ENCODE peak calls at places on chromosomes 16 and 17, in nine cellular contexts. P is fibroblast of the conjunctiva, G is IMR-90, A is stomach, M is NCI-H510A treated with DMSO at 0.1 percent for 48 hours, X is GM23248, D is RCC 7860, U is progenitor cell of endocrine pancreas, F is lung microvascular endothelial cell. N is an unnamed sample.

GRCh38 chr16:49504626-49505025 is 131.0 kb downstream of the C16orf78 start:
- DNase-seq in F (peak), U (no peak), D (no peak), M (no peak), A (no peak), X (no peak), G (no peak), P (no peak), N (no peak)

GRCh38 chr17:48497103-48497502 is 33.7 kb downstream of the HOXB1 start:
- DNase-seq in X (peak), F (no peak), G (peak), U (no peak), P (no peak), M (no peak), A (no peak), D (peak), N (no peak)

GRCh38 chr17:62100050-62100449 is 35.0 kb upstream of the MED13 start:
- DNase-seq in U (no peak), G (no peak), P (no peak), A (no peak), F (no peak), D (no peak), X (no peak), M (no peak), N (no peak)

GRCh38 chr16:12057276-12057675 is 80.7 kb downstream of the SNX29 start:
- DNase-seq in P (peak), X (peak), F (no peak), D (no peak), M (no peak), A (no peak), U (no peak), G (peak), N (no peak)

GRCh38 chr16:57184890-57185445 is 871 bp downstream of the PSME3IP1 start:
- DNase-seq in A (no peak), P (no peak), F (no peak), X (no peak), G (no peak), D (no peak), U (no peak), M (no peak), N (no peak)

GRCh38 chr16:27398894-27399853 is 2.8 kb upstream of the IL21R start:
- DNase-seq in G (no peak), F (no peak), X (no peak), M (no peak), U (no peak), A (no peak), D (no peak), P (no peak), N (no peak)

GRCh38 chr16:88770459-88771293 is 14.3 kb downstream of the PIEZO1 start:
- DNase-seq in F (peak), G (peak), P (peak), M (peak), A (peak), X (no peak), D (peak), U (no peak), N (peak)

GRCh38 chr17:41734139-41734948 is at the start of gene HAP1:
- DNase-seq in G (peak), F (no peak), U (peak), M (peak), D (no peak), A (peak), P (no peak), X (peak), N (no peak)

GRCh38 chr16:66406534-66407368 is 20.3 kb upstream of the BEAN1 start:
- DNase-seq in D (peak), X (peak), A (peak), G (peak), F (peak), P (peak), M (peak), U (peak), N (no peak)

GRCh38 chr16:48949636-48950035 is 332.0 kb downstream of the CBLN1 start:
- DNase-seq in P (no peak), G (peak), F (no peak), A (no peak), X (no peak), M (no peak), U (no peak), D (no peak), N (no peak)

N was measured in kidney epithelial cell.